ENCODE peak calls at places on chromosomes 16 and 17, in five cellular contexts. I is ovary, F is GM12891, Y is tibial nerve, H is H1. S is an unnamed sample.

GRCh38 chr17:68327823-68328557 is 36.7 kb downstream of the ARSG start:
- DNase-seq in I (no peak), F (no peak), Y (no peak), H (no peak), S (no peak)

GRCh38 chr17:80219013-80219776 is 938 bp downstream of the SGSH start:
- DNase-seq in I (peak; percentile 72), F (peak; percentile 83), Y (peak; percentile 80), H (no peak), S (peak; percentile 27)

GRCh38 chr16:72255785-72256184 is 83.8 kb upstream of the PMFBP1 start:
- DNase-seq in I (no peak), F (no peak), Y (no peak), H (no peak), S (no peak)

GRCh38 chr17:37117743-37118142 is 169.0 kb downstream of the AATF start:
- DNase-seq in I (no peak), F (no peak), Y (no peak), H (no peak), S (no peak)

GRCh38 chr16:77700846-77701245 is 21.5 kb upstream of the NUDT7 start:
- DNase-seq in I (no peak), F (no peak), Y (no peak), H (no peak), S (no peak)

GRCh38 chr17:78996781-78997201 is 12.8 kb downstream of the CANT1 start:
- DNase-seq in I (no peak), F (peak; percentile 8), Y (no peak), H (no peak), S (no peak)

GRCh38 chr16:52050418-52050817 is 496.5 kb downstream of the TOX3 start:
- DNase-seq in I (no peak), F (no peak), Y (no peak), H (no peak), S (no peak)

GRCh38 chr17:44781553-44782348 is 23.0 kb downstream of the ADAM11 start:
- DNase-seq in I (peak; percentile 55), F (no peak), Y (no peak), H (no peak), S (no peak)

GRCh38 chr16:86383488-86384262 is 126.7 kb upstream of the FOXF1 start:
- DNase-seq in I (no peak), F (no peak), Y (no peak), H (no peak), S (no peak)

GRCh38 chr16:65445313-65446260 is 323.7 kb upstream of the CDH11 start:
- DNase-seq in I (no peak), F (no peak), Y (no peak), H (no peak), S (no peak)

GRCh38 chr16:64532117-64532516 is 589.7 kb downstream of the CDH11 start:
- DNase-seq in I (no peak), F (no peak), Y (no peak), H (no peak), S (no peak)

GRCh38 chr17:17874478-17874877 is 37.7 kb upstream of the SREBF1 start:
- DNase-seq in I (no peak), F (no peak), Y (no peak), H (no peak), S (no peak)

GRCh38 chr16:1414532-1415265 is at the start of gene UNKL:
- DNase-seq in I (peak; percentile 91), F (peak; percentile 86), Y (peak; percentile 48), H (no peak), S (no peak)

GRCh38 chr16:71262391-71262790 is 26.8 kb downstream of the CMTR2 start:
- DNase-seq in I (no peak), F (no peak), Y (no peak), H (no peak), S (no peak)

GRCh38 chr16:8583199-8583598 is 7.1 kb downstream of the TMEM114 start:
- DNase-seq in I (no peak), F (no peak), Y (no peak), H (no peak), S (no peak)

GRCh38 chr16:1539720-1540555 is 6.5 kb downstream of the TMEM204 start:
- DNase-seq in I (peak; percentile 25), F (no peak), Y (no peak), H (no peak), S (no peak)

GRCh38 chr17:43907425-43907981 is at the start of gene MPP2:
- DNase-seq in I (peak; percentile 78), F (peak; percentile 61), Y (peak; percentile 59), H (no peak), S (no peak)

GRCh38 chr16:81495321-81496234 is 51.0 kb downstream of the CMIP start:
- DNase-seq in I (no peak), F (no peak), Y (no peak), H (no peak), S (no peak)

GRCh38 chr17:76078859-76079576 is at the start of gene ZACN:
- DNase-seq in I (no peak), F (peak; percentile 20), Y (no peak), H (no peak), S (no peak)

GRCh38 chr16:23556881-23557778 is at the start of the genes EARS2 and UBFD1:
- DNase-seq in I (peak; percentile 98), F (peak; percentile 94), Y (peak; percentile 96), H (peak; percentile 96), S (peak; percentile 92)
- TF ChIP-seq POLR2A in I (peak; percentile 33), F (peak; percentile 88), Y (peak; percentile 37), H (peak; percentile 70), S (no peak)

GRCh38 chr16:56640076-56640475 is 1.6 kb downstream of the MT1A start:
- DNase-seq in I (no peak), F (no peak), Y (no peak), H (no peak), S (no peak)

GRCh38 chr16:56639045-56639444 is 579 bp downstream of the MT1A start:
- DNase-seq in I (no peak), F (no peak), Y (no peak), H (no peak), S (no peak)

GRCh38 chr16:56635441-56635967 is 3.0 kb upstream of the MT1A start:
- DNase-seq in I (no peak), F (no peak), Y (no peak), H (no peak), S (no peak)

GRCh38 chr16:56636616-56637413 is 1.7 kb upstream of the MT1A start:
- DNase-seq in I (no peak), F (no peak), Y (no peak), H (no peak), S (no peak)

GRCh38 chr16:56637814-56638750 is at the start of gene MT1A:
- DNase-seq in I (peak; percentile 77), F (no peak), Y (peak; percentile 61), H (no peak), S (no peak)
- TF ChIP-seq POLR2A in I (peak; percentile 32), F (no peak), Y (peak; percentile 71), H (no peak), S (no peak)

GRCh38 chr17:59859444-59860025 is 33.2 kb downstream of the TUBD1 start:
- DNase-seq in I (no peak), F (no peak), Y (no peak), H (no peak), S (no peak)
- TF ChIP-seq POLR2A in I (no peak), F (no peak), Y (no peak), H (no peak), S (no peak)

DNA sequence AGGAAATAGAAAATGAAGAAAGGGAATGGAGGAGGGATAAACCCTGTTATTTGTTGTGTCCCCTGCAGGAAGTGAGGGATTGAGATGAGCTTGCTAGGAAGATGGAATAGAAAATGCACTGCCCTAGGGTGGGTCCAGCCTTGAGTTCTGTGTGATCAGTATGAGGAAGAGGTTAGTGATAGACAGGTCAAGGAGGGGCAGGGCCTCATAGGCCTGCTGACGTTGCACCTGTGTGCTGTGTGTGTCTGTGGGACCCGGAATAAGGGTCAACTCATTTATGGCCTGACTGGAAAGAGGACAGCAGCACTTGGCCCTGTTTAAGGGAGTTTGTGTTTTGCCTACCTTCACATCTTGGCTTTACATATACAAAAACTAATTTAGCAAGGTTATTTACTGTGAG is 26.3 kb downstream of the DEF8 start:
- DNase-seq in I (no peak), F (no peak), Y (no peak), H (no peak), S (no peak)
- TF ChIP-seq POLR2A in I (no peak), F (no peak), Y (no peak), H (no peak), S (no peak)

GRCh38 chr17:42197564-42198156 is 3.4 kb upstream of the GHDC start:
- DNase-seq in I (no peak), F (no peak), Y (no peak), H (no peak), S (no peak)
- TF ChIP-seq POLR2A in I (no peak), F (no peak), Y (no peak), H (no peak), S (no peak)

DNA sequence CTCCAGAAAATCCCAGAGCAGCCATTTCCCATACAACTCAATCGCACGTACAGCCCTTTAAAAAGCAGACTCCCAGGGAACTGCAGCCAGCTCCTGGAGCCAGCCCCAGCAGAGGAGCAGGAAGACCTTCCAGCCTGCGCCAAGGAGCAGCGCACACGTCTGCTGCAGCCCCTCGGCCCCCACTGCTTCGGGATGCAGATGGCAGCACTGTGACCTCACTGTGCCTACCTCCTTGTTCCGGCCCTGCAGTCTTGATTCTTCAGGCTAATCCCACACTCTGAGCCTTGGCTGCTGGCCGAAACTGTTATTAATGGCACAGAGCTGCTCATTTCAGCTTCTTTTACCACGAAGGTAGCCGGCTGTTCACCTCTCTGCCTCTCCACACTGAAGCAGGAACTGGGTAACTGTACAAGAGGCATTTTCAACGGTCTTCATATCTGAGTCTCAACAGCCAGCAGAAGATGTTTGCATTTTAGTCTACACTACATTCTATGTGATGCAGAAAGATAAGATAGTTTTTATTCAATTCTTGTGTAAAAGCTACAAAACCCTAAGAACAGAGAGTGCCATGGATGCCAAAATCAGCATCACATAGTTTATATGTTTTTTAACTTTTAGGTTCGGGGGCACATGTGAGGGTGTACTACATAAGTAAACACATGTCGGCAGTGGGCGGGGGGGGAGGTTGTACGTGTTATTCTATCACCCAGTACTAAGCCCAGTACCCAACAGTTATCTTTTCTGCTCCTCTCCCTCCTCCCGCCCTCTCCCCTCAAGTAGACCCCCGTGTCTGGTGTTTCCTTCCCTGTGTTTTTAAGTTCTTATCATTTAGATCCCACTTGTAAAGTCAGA is 130.8 kb downstream of the ANKRD11 start:
- DNase-seq in I (peak; percentile 67), F (no peak), Y (no peak), H (no peak), S (no peak)
- TF ChIP-seq POLR2A in I (no peak), F (no peak), Y (no peak), H (no peak), S (no peak)

GRCh38 chr17:50947844-50948514 is 81.8 kb upstream of the TOB1 start:
- DNase-seq in I (peak; percentile 61), F (no peak), Y (no peak), H (no peak), S (no peak)

GRCh38 chr17:50952889-50953288 is 86.7 kb upstream of the TOB1 start:
- DNase-seq in I (no peak), F (no peak), Y (no peak), H (no peak), S (no peak)

GRCh38 chr17:50948711-50949110 is 82.6 kb upstream of the TOB1 start:
- DNase-seq in I (no peak), F (no peak), Y (no peak), H (no peak), S (no peak)

GRCh38 chr17:50949128-50950001 is 83.2 kb upstream of the TOB1 start:
- DNase-seq in I (peak; percentile 58), F (no peak), Y (no peak), H (no peak), S (no peak)

GRCh38 chr17:50950002-50950877 is 84.1 kb upstream of the TOB1 start:
- DNase-seq in I (peak; percentile 87), F (peak; percentile 64), Y (peak; percentile 72), H (no peak), S (peak; percentile 31)
- TF ChIP-seq POLR2A in I (no peak), F (no peak), Y (peak; percentile 29), H (no peak), S (no peak)

S was measured in esophagus squamous epithelium.